ENCODE peak calls at places on chromosomes 11 and 22, in eight cellular contexts. R, K, W, E, I, Y, O and C are unnamed samples.

GRCh38 chr22:43066134-43066533 is 23.1 kb downstream of the TTLL1 start:
- DNase-seq in O (no peak), R (no peak), I (no peak), W (no peak), K (no peak), E (no peak), Y (no peak), C (no peak)

GRCh38 chr11:43579171-43579918 is 101.2 kb upstream of the HSD17B12 start:
- DNase-seq in W (peak; percentile 7), O (peak; percentile 50), R (peak; percentile 41), E (no peak), I (no peak), K (peak; percentile 66), Y (no peak), C (no peak)

GRCh38 chr11:15969701-15970329 is 386.5 kb downstream of the SOX6 start:
- DNase-seq in Y (no peak), O (no peak), E (no peak), W (no peak), R (peak; percentile 92), K (no peak), I (no peak), C (no peak)

GRCh38 chr11:13831707-13832106 is 130.8 kb upstream of the SPON1 start:
- DNase-seq in Y (no peak), O (no peak), W (no peak), R (no peak), K (no peak), I (no peak), E (no peak), C (no peak)

GRCh38 chr22:36839356-36840073 is 21.3 kb upstream of the NCF4 start:
- DNase-seq in K (no peak), Y (no peak), I (no peak), E (no peak), O (no peak), W (no peak), R (peak; percentile 26), C (no peak)

GRCh38 chr11:12702999-12703453 is 28.8 kb downstream of the TEAD1 start:
- DNase-seq in I (no peak), O (no peak), E (no peak), K (no peak), R (no peak), Y (no peak), W (no peak), C (no peak)

GRCh38 chr22:45731041-45731797 is 59.6 kb downstream of the ATXN10 start:
- DNase-seq in Y (no peak), W (no peak), E (peak; percentile 16), R (peak; percentile 40), O (no peak), K (no peak), I (no peak), C (no peak)

GRCh38 chr22:33057363-33057995 is 702 bp downstream of the SYN3 start:
- DNase-seq in O (no peak), I (no peak), K (no peak), R (no peak), Y (no peak), W (no peak), E (no peak), C (no peak)

GRCh38 chr22:19730662-19731360 is 7.5 kb downstream of the GP1BB start:
- DNase-seq in E (peak; percentile 80), Y (peak; percentile 75), O (peak; percentile 89), W (peak; percentile 82), R (peak; percentile 84), K (peak; percentile 89), I (peak; percentile 41), C (peak; percentile 62)

GRCh38 chr11:95912902-95913560 is 10.9 kb downstream of the MTMR2 start:
- DNase-seq in W (no peak), E (no peak), R (peak; percentile 71), Y (no peak), K (no peak), O (no peak), I (peak; percentile 36), C (no peak)

GRCh38 chr11:46293616-46294015 is 16.2 kb downstream of the CREB3L1 start:
- DNase-seq in E (no peak), K (no peak), W (no peak), I (peak; percentile 92), O (no peak), R (peak; percentile 80), Y (no peak), C (no peak)

GRCh38 chr11:116517077-116517476 is 255.7 kb downstream of the BUD13 start:
- DNase-seq in K (no peak), O (no peak), I (no peak), E (no peak), W (no peak), Y (no peak), R (no peak), C (no peak)

GRCh38 chr11:134069426-134069921 is 602 bp downstream of the JAM3 start:
- DNase-seq in O (no peak), R (peak; percentile 34), I (no peak), W (no peak), Y (no peak), K (peak; percentile 50), E (no peak), C (no peak)